ENCODE peak calls at places on chromosomes 3 and 15, in nine cellular contexts. M is Peyer's patch; E is SJSA1; Y is heart right ventricle; Z is GM23248; V is naive thymus-derived CD4-positive, alpha-beta T cell; F is sigmoid colon; D is RWPE2; Q is neural progenitor cell. H is an unnamed sample.

GRCh38 chr3:191301017-191301416 is 28.2 kb upstream of the CCDC50 start:
- DNase-seq in Y (no peak), Q (no peak), Z (no peak), E (no peak), D (no peak), F (no peak), V (no peak), M (no peak), H (no peak)

GRCh38 chr3:137709011-137709601 is 55.0 kb upstream of the SOX14 start:
- DNase-seq in Q (peak; percentile 51), Z (peak; percentile 5), D (no peak), V (no peak), Y (no peak), E (no peak), M (no peak), F (no peak), H (no peak)

GRCh38 chr15:73908822-73909122 is 17.5 kb upstream of the LOXL1 start:
- DNase-seq in E (no peak), F (no peak), Q (no peak), Z (no peak), M (no peak), V (no peak), D (no peak), Y (no peak), H (no peak)

GRCh38 chr3:141275032-141275422 is 43.4 kb downstream of the PXYLP1 start:
- DNase-seq in F (no peak), E (no peak), Q (no peak), V (no peak), Y (no peak), M (no peak), Z (peak; percentile 79), D (no peak), H (no peak)

GRCh38 chr15:57835119-57835518 is 128.6 kb downstream of the POLR2M start:
- DNase-seq in M (no peak), Q (no peak), Y (no peak), D (no peak), E (no peak), V (no peak), Z (no peak), F (no peak), H (no peak)

GRCh38 chr3:129278970-129279906 is 568 bp downstream of the HMCES start:
- DNase-seq in Q (peak; percentile 72), E (peak; percentile 59), Y (no peak), Z (peak; percentile 80), D (no peak), M (peak; percentile 65), F (peak; percentile 75), V (peak; percentile 64), H (no peak)

GRCh38 chr15:70892912-70893560 is 410 bp downstream of the LRRC49 start:
- DNase-seq in Z (peak; percentile 86), F (no peak), V (no peak), E (no peak), Q (peak; percentile 37), D (peak; percentile 61), M (peak; percentile 65), Y (no peak), H (no peak)

GRCh38 chr15:70088887-70089691 is 8.6 kb downstream of the TLE3 start:
- DNase-seq in V (no peak), Q (no peak), F (no peak), Z (peak; percentile 88), M (no peak), D (no peak), E (no peak), Y (peak; percentile 33), H (no peak)

GRCh38 chr3:194130807-194131589 is 5.0 kb upstream of the HES1 start:
- DNase-seq in D (no peak), Q (peak; percentile 82), E (no peak), M (peak; percentile 68), Z (peak; percentile 42), F (no peak), Y (no peak), V (peak; percentile 27), H (no peak)

GRCh38 chr3:42505849-42506410 is 3.5 kb downstream of the VIPR1 start:
- DNase-seq in Z (no peak), E (peak; percentile 16), V (no peak), F (peak; percentile 48), M (peak; percentile 37), D (peak; percentile 17), Q (no peak), Y (no peak), H (no peak)
- H3K27ac ChIP-seq in Z (no peak overlapping the region), E (no peak overlapping the region), V (no peak overlapping the region), F (no peak overlapping the region), M (peak overlapping the region; percentile 69), D (no peak overlapping the region), Q (no peak overlapping the region), Y (no peak overlapping the region), H (no peak overlapping the region)

GRCh38 chr3:13207578-13207922 is 134.3 kb upstream of the IQSEC1 start:
- DNase-seq in V (no peak), Q (no peak), Y (no peak), F (peak; percentile 41), M (no peak), D (no peak), Z (no peak), E (no peak), H (no peak)

GRCh38 chr3:13205567-13206143 is 132.4 kb upstream of the IQSEC1 start:
- DNase-seq in Q (no peak), V (no peak), D (no peak), Y (no peak), M (no peak), E (no peak), Z (no peak), F (no peak), H (no peak)

GRCh38 chr3:13208706-13209295 is 135.6 kb upstream of the IQSEC1 start:
- DNase-seq in Q (no peak), M (no peak), E (no peak), Z (no peak), D (no peak), Y (no peak), F (no peak), V (no peak), H (no peak)

GRCh38 chr3:13207975-13208705 is 134.9 kb upstream of the IQSEC1 start:
- DNase-seq in Y (no peak), M (no peak), Z (no peak), Q (no peak), F (no peak), E (no peak), V (no peak), D (no peak), H (no peak)

GRCh38 chr3:13206799-13207577 is 133.8 kb upstream of the IQSEC1 start:
- DNase-seq in Y (no peak), E (no peak), D (no peak), Z (no peak), M (no peak), F (peak; percentile 43), Q (no peak), V (no peak), H (no peak)
- H3K4me3 ChIP-seq in Y (no peak overlapping the region), E (no peak overlapping the region), D (no peak overlapping the region), Z (no peak overlapping the region), M (no peak overlapping the region), F (no peak overlapping the region), Q (no peak overlapping the region), V (no peak overlapping the region), H (no peak overlapping the region)

GRCh38 chr3:155595371-155595770 is 149.5 kb downstream of the PLCH1 start:
- DNase-seq in M (peak; percentile 73), Y (no peak), Q (no peak), E (no peak), D (no peak), Z (no peak), V (no peak), F (no peak), H (no peak)

GRCh38 chr3:155602307-155602706 is 142.6 kb downstream of the PLCH1 start:
- DNase-seq in E (no peak), Q (no peak), Y (no peak), V (no peak), M (no peak), D (no peak), Z (no peak), F (no peak), H (no peak)

GRCh38 chr3:155594836-155595235 is 150.0 kb downstream of the PLCH1 start:
- DNase-seq in V (no peak), Q (no peak), Y (no peak), E (no peak), F (no peak), Z (no peak), D (no peak), M (no peak), H (no peak)

GRCh38 chr3:155596614-155597013 is 148.3 kb downstream of the PLCH1 start:
- DNase-seq in Q (no peak), F (no peak), Y (no peak), Z (no peak), V (no peak), E (no peak), D (no peak), M (no peak), H (no peak)

GRCh38 chr3:155598671-155599070 is 146.2 kb downstream of the PLCH1 start:
- DNase-seq in Q (no peak), D (no peak), V (no peak), F (no peak), Y (no peak), Z (no peak), E (no peak), M (no peak), H (no peak)
- H3K27ac ChIP-seq in Q (no peak overlapping the region), D (no peak overlapping the region), V (no peak overlapping the region), F (no peak overlapping the region), Y (no peak overlapping the region), Z (no peak overlapping the region), E (no peak overlapping the region), M (no peak overlapping the region), H (no peak overlapping the region)

GRCh38 chr15:25796395-25796794 is 66.7 kb downstream of the ATP10A start:
- DNase-seq in E (no peak), F (no peak), Q (no peak), D (no peak), Y (no peak), M (no peak), Z (no peak), V (no peak), H (no peak)

GRCh38 chr15:25795061-25795460 is 68.1 kb downstream of the ATP10A start:
- DNase-seq in V (no peak), D (no peak), Z (no peak), E (no peak), M (no peak), F (no peak), Q (no peak), Y (no peak), H (no peak)

GRCh38 chr15:25797511-25798206 is 65.5 kb downstream of the ATP10A start:
- DNase-seq in F (no peak), Z (peak; percentile 73), M (no peak), D (no peak), Q (no peak), Y (no peak), E (no peak), V (no peak), H (no peak)

GRCh38 chr15:25797035-25797434 is 66.1 kb downstream of the ATP10A start:
- DNase-seq in Y (no peak), E (no peak), Q (no peak), F (no peak), Z (no peak), M (no peak), V (no peak), D (no peak), H (no peak)

GRCh38 chr15:25795712-25796111 is 67.4 kb downstream of the ATP10A start:
- DNase-seq in F (no peak), Z (no peak), D (no peak), Q (no peak), M (no peak), V (no peak), Y (no peak), E (no peak), H (no peak)
- H3K4me3 ChIP-seq in F (no peak overlapping the region), Z (no peak overlapping the region), D (no peak overlapping the region), Q (no peak overlapping the region), M (no peak overlapping the region), V (no peak overlapping the region), Y (no peak overlapping the region), E (no peak overlapping the region), H (no peak overlapping the region)